ENCODE peak calls at places on chromosomes 11 and 22, in ten cellular contexts. V is epithelial cell of esophagus; L is HCT116; Y is fibroblast of pulmonary artery; K is heart right ventricle; O is Peyer's patch; F is cardiac fibroblast; Z is type B pancreatic cell; S is BE2C; N is CD4-positive, alpha-beta T cell. W is an unnamed sample.
A peak's percentile ranks its signal among the peaks of the same experiment; 100 is the strongest.

GRCh38 chr11:11876458-11876857 is 34.7 kb downstream of the USP47 start:
- DNase-seq in N (no peak), F (peak; percentile 22), Y (no peak), O (no peak), L (peak; percentile 41), S (peak; percentile 10), V (peak; percentile 43), K (no peak), Z (no peak), W (no peak)

GRCh38 chr11:130066338-130066737 is 3.4 kb upstream of the APLP2 start:
- DNase-seq in V (no peak), S (no peak), F (no peak), K (no peak), O (no peak), L (no peak), N (no peak), Y (no peak), Z (no peak), W (no peak)

GRCh38 chr11:46380340-46381045 is 976 bp upstream of the MDK start:
- DNase-seq in F (peak; percentile 33), V (no peak), S (peak; percentile 66), Y (peak; percentile 49), K (peak; percentile 73), N (peak; percentile 30), L (no peak), O (peak; percentile 90), Z (peak; percentile 86), W (peak; percentile 80)

GRCh38 chr11:128116447-128117240 is 470.7 kb downstream of the ETS1 start:
- DNase-seq in O (no peak), L (no peak), Y (peak; percentile 18), V (no peak), F (peak; percentile 65), K (no peak), N (no peak), Z (no peak), S (no peak), W (no peak)

GRCh38 chr11:19071255-19071654 is 10.7 kb upstream of the MRGPRX2 start:
- DNase-seq in Y (peak; percentile 93), S (peak; percentile 61), L (peak; percentile 77), F (peak; percentile 91), O (peak; percentile 81), V (peak; percentile 85), Z (no peak), N (peak; percentile 13), K (peak; percentile 59), W (peak; percentile 61)

GRCh38 chr22:39208013-39208680 is 36.6 kb downstream of the PDGFB start:
- DNase-seq in S (peak; percentile 2), Z (no peak), N (no peak), O (no peak), F (no peak), K (no peak), Y (no peak), L (no peak), V (no peak), W (no peak)

GRCh38 chr11:79274636-79275315 is 166.1 kb downstream of the TENM4 start:
- DNase-seq in Z (no peak), L (no peak), N (no peak), S (no peak), F (no peak), Y (peak; percentile 13), V (no peak), O (no peak), K (no peak), W (no peak)

GRCh38 chr11:1330473-1330872 is 21.0 kb upstream of the TOLLIP start:
- DNase-seq in O (no peak), V (no peak), Y (no peak), K (no peak), L (no peak), Z (no peak), N (no peak), F (no peak), S (no peak), W (no peak)

GRCh38 chr11:7513210-7514098 is at the start of gene PPFIBP2:
- DNase-seq in L (peak; percentile 40), O (peak; percentile 94), Z (peak; percentile 87), K (peak; percentile 88), Y (peak; percentile 65), V (peak; percentile 74), N (peak; percentile 74), F (peak; percentile 73), S (peak; percentile 72), W (peak; percentile 74)

GRCh38 chr11:28137832-28138231 is 29.6 kb downstream of the METTL15 start:
- DNase-seq in L (no peak), S (no peak), K (no peak), Y (no peak), N (no peak), Z (no peak), F (no peak), O (no peak), V (no peak), W (no peak)

GRCh38 chr22:23137905-23138520 is 3.8 kb downstream of the RSPH14 start:
- DNase-seq in K (no peak), Y (no peak), N (peak; percentile 29), L (no peak), F (peak; percentile 38), S (no peak), O (no peak), Z (no peak), V (peak; percentile 47), W (no peak)

GRCh38 chr11:110434952-110435779 is 5.4 kb downstream of the FDX1 start:
- DNase-seq in Z (no peak), V (peak; percentile 63), L (peak; percentile 24), N (no peak), S (no peak), F (peak; percentile 13), K (no peak), O (no peak), Y (no peak), W (no peak)

GRCh38 chr11:110433393-110434333 is 3.9 kb downstream of the FDX1 start:
- DNase-seq in L (no peak), S (no peak), N (no peak), O (no peak), Y (peak; percentile 52), F (peak; percentile 57), K (no peak), V (peak; percentile 27), Z (no peak), W (no peak)

GRCh38 chr11:110431212-110432073 is 1.7 kb downstream of the FDX1 start:
- DNase-seq in Z (no peak), S (no peak), O (no peak), Y (peak; percentile 26), L (no peak), V (peak; percentile 59), K (no peak), N (no peak), F (peak; percentile 26), W (no peak)

GRCh38 chr11:110430267-110431211 is 791 bp downstream of the FDX1 start:
- DNase-seq in L (no peak), O (peak; percentile 86), V (peak; percentile 57), K (peak; percentile 50), Y (peak; percentile 50), N (no peak), Z (no peak), F (peak; percentile 62), S (no peak), W (no peak)

DNA sequence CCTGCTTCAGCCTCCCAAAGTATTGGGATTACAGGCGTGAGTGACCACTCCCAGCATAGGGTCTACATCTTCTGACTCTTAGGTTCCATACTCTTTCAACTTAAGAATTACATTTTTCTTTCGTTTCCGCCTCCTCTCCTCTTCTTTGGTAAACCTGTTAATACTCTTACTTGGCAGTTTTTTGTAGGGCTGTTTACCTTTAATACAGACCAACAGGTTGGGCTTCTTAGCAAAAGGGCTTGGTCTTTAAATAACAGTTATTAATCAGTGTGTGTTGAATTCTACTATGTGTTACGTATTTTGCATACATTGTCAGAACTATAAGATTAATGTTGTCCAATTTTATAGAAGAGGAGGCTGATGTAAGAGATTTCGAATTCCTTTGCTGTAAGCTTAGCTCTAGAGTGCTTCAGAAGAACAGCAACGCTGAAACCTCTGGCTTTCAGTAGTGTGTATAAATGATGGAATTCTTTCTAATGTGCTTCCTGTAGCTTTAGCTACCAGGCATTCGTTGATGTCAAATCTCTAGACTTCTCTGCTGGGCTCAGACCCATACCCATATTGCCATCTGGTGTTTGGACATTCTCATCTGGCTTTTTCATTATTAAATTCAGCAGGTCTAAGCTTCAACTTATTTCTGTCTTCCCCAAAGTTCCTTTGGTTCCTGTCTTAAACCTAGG is 3.1 kb downstream of the FDX1 start:
- DNase-seq in O (no peak), L (no peak), Z (no peak), F (peak; percentile 20), V (peak; percentile 2), K (no peak), S (no peak), N (no peak), Y (peak; percentile 36), W (no peak)
- TF ChIP-seq CTCF in O (no peak), L (no peak), Z (no peak), F (no peak), V (no peak), K (no peak), S (no peak), N (no peak), Y (no peak), W (no peak)

DNA sequence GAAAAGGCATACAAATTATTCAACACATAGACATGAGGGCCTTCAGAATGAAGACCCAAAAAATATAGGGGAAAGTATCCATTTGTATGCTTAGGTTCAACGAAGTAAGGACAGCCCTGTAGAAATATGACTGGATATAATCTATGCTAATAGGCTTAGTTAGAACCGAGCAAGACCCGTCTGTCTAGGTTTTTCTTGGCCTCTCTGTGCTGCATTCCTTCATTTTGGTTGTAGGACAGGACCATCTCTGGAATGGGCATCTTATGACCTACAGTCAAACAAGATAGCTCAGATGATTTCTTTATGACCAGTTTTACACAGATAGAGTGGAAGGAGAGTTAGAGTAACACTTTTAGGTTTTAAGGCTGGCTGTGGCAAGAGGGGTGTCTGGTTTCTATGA is 5.6 kb upstream of the MS4A7 start:
- DNase-seq in L (no peak), N (no peak), K (no peak), Z (no peak), Y (no peak), F (no peak), V (no peak), S (no peak), O (no peak), W (no peak)
- TF ChIP-seq CTCF in L (no peak), N (no peak), K (no peak), Z (no peak), Y (no peak), F (no peak), V (no peak), S (no peak), O (no peak), W (no peak)

GRCh38 chr11:63623513-63624140 is 9.4 kb upstream of the PLAAT3 start:
- DNase-seq in F (peak; percentile 14), O (no peak), S (no peak), Z (no peak), N (no peak), V (no peak), Y (no peak), K (no peak), L (no peak), W (no peak)
- TF ChIP-seq CTCF in F (no peak), O (no peak), S (no peak), Z (no peak), N (no peak), V (no peak), Y (no peak), K (no peak), L (no peak), W (no peak)

DNA sequence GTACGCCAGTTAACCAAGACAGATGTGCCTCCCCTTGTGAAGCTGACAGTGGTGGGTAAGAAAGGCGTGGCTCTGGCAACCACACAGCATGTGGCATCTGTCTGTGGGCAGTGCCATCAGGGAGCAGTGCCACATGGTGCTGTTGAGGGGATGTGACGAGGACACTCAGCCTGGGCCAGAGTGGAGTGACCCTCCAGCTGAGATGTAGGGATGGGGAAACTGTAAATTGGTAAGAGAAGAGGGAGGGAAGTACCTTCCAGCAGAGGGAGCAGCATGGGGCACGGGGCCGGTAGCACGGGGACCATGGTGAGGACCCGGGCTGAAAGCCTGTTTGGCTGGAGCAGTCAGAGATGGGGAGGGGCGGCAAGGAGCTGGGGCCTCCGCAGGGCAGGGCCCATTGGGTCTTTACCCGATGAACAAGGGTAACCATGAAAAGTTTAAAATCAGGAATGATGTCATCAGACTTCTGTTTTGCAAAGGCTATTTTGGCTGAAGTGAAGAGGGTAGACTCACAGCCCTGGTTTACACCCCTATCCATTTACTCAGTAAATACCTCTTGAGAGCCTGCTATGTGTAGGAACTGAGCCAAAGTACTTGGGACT is 10.4 kb downstream of the TMPRSS6 start:
- DNase-seq in O (no peak), V (no peak), F (no peak), L (no peak), N (no peak), Y (no peak), S (no peak), K (no peak), Z (no peak), W (no peak)
- TF ChIP-seq CTCF in O (no peak), V (no peak), F (no peak), L (peak; percentile 42), N (no peak), Y (peak; percentile 20), S (peak; percentile 24), K (no peak), Z (no peak), W (peak; percentile 12)